ENCODE peak calls at places on chromosomes 6 and 20, in eight cellular contexts. One of them, this sample, is unnamed.

GRCh38 chr6:114342086-114342825 is 567 bp downstream of the HS3ST5 start:
- DNase-seq in prostate gland: no peak
- DNase-seq in A549: peak
- DNase-seq in CD8-positive, alpha-beta memory T cell: no peak
- DNase-seq in HepG2: no peak
- DNase-seq in GM23248: peak
- DNase-seq in dorsolateral prefrontal cortex: peak
- DNase-seq in ascending aorta: no peak
- DNase-seq in this sample: peak

GRCh38 chr6:69276204-69276603 is 520.6 kb downstream of the LMBRD1 start:
- DNase-seq in prostate gland: no peak
- DNase-seq in A549: no peak
- DNase-seq in CD8-positive, alpha-beta memory T cell: no peak
- DNase-seq in HepG2: no peak
- DNase-seq in GM23248: no peak
- DNase-seq in dorsolateral prefrontal cortex: no peak
- DNase-seq in ascending aorta: no peak
- DNase-seq in this sample: no peak

GRCh38 chr6:71252407-71252806 is 36.2 kb upstream of the OGFRL1 start:
- DNase-seq in prostate gland: no peak
- DNase-seq in A549: no peak
- DNase-seq in CD8-positive, alpha-beta memory T cell: no peak
- DNase-seq in HepG2: no peak
- DNase-seq in GM23248: no peak
- DNase-seq in dorsolateral prefrontal cortex: no peak
- DNase-seq in ascending aorta: no peak
- DNase-seq in this sample: no peak

GRCh38 chr6:125314019-125314581 is 12.3 kb upstream of the HDDC2 start:
- DNase-seq in prostate gland: peak
- DNase-seq in A549: peak
- DNase-seq in CD8-positive, alpha-beta memory T cell: no peak
- DNase-seq in HepG2: peak
- DNase-seq in GM23248: peak
- DNase-seq in dorsolateral prefrontal cortex: peak
- DNase-seq in ascending aorta: peak
- DNase-seq in this sample: no peak

GRCh38 chr6:49522710-49523593 is 23.2 kb downstream of the GLYATL3 start:
- DNase-seq in prostate gland: peak
- DNase-seq in A549: peak
- DNase-seq in CD8-positive, alpha-beta memory T cell: no peak
- DNase-seq in HepG2: peak
- DNase-seq in GM23248: no peak
- DNase-seq in dorsolateral prefrontal cortex: no peak
- DNase-seq in ascending aorta: no peak
- DNase-seq in this sample: no peak

GRCh38 chr20:58294497-58295455 is 14.7 kb upstream of the RAB22A start:
- DNase-seq in prostate gland: no peak
- DNase-seq in A549: no peak
- DNase-seq in CD8-positive, alpha-beta memory T cell: no peak
- DNase-seq in HepG2: peak
- DNase-seq in GM23248: no peak
- DNase-seq in dorsolateral prefrontal cortex: no peak
- DNase-seq in ascending aorta: no peak
- DNase-seq in this sample: no peak

GRCh38 chr6:35312076-35312762 is 14.6 kb downstream of the DEF6 start:
- DNase-seq in prostate gland: no peak
- DNase-seq in A549: no peak
- DNase-seq in CD8-positive, alpha-beta memory T cell: no peak
- DNase-seq in HepG2: no peak
- DNase-seq in GM23248: no peak
- DNase-seq in dorsolateral prefrontal cortex: no peak
- DNase-seq in ascending aorta: no peak
- DNase-seq in this sample: no peak

GRCh38 chr20:17806739-17807441 is 107.1 kb downstream of the BANF2 start:
- DNase-seq in prostate gland: no peak
- DNase-seq in A549: no peak
- DNase-seq in CD8-positive, alpha-beta memory T cell: no peak
- DNase-seq in HepG2: no peak
- DNase-seq in GM23248: peak
- DNase-seq in dorsolateral prefrontal cortex: peak
- DNase-seq in ascending aorta: no peak
- DNase-seq in this sample: peak

GRCh38 chr6:132961122-132961521 is 146.8 kb downstream of the RPS12 start:
- DNase-seq in prostate gland: no peak
- DNase-seq in A549: no peak
- DNase-seq in CD8-positive, alpha-beta memory T cell: no peak
- DNase-seq in HepG2: peak
- DNase-seq in GM23248: peak
- DNase-seq in dorsolateral prefrontal cortex: no peak
- DNase-seq in ascending aorta: no peak
- DNase-seq in this sample: no peak

GRCh38 chr20:50394569-50394968 is 115.6 kb upstream of the PTPN1 start:
- DNase-seq in prostate gland: no peak
- DNase-seq in A549: no peak
- DNase-seq in CD8-positive, alpha-beta memory T cell: no peak
- DNase-seq in HepG2: no peak
- DNase-seq in GM23248: no peak
- DNase-seq in dorsolateral prefrontal cortex: no peak
- DNase-seq in ascending aorta: no peak
- DNase-seq in this sample: no peak

GRCh38 chr6:1767481-1768246 is 157.9 kb downstream of the FOXC1 start:
- DNase-seq in prostate gland: no peak
- DNase-seq in A549: peak
- DNase-seq in CD8-positive, alpha-beta memory T cell: no peak
- DNase-seq in HepG2: no peak
- DNase-seq in GM23248: peak
- DNase-seq in dorsolateral prefrontal cortex: no peak
- DNase-seq in ascending aorta: no peak
- DNase-seq in this sample: no peak

GRCh38 chr6:14074723-14075503 is 42.7 kb upstream of the CD83 start:
- DNase-seq in prostate gland: no peak
- DNase-seq in A549: peak
- DNase-seq in CD8-positive, alpha-beta memory T cell: no peak
- DNase-seq in HepG2: no peak
- DNase-seq in GM23248: peak
- DNase-seq in dorsolateral prefrontal cortex: no peak
- DNase-seq in ascending aorta: no peak
- DNase-seq in this sample: no peak

GRCh38 chr6:138546733-138547185 is 47.5 kb upstream of the NHSL1 start:
- DNase-seq in prostate gland: no peak
- DNase-seq in A549: no peak
- DNase-seq in CD8-positive, alpha-beta memory T cell: no peak
- DNase-seq in HepG2: peak
- DNase-seq in GM23248: peak
- DNase-seq in dorsolateral prefrontal cortex: no peak
- DNase-seq in ascending aorta: no peak
- DNase-seq in this sample: no peak

GRCh38 chr6:154012852-154013251 is 26.2 kb upstream of the OPRM1 start:
- DNase-seq in prostate gland: no peak
- DNase-seq in A549: no peak
- DNase-seq in CD8-positive, alpha-beta memory T cell: no peak
- DNase-seq in HepG2: no peak
- DNase-seq in GM23248: no peak
- DNase-seq in dorsolateral prefrontal cortex: no peak
- DNase-seq in ascending aorta: no peak
- DNase-seq in this sample: no peak

GRCh38 chr6:20338160-20338559 is 63.5 kb upstream of the E2F3 start:
- DNase-seq in prostate gland: no peak
- DNase-seq in A549: no peak
- DNase-seq in CD8-positive, alpha-beta memory T cell: no peak
- DNase-seq in HepG2: no peak
- DNase-seq in GM23248: no peak
- DNase-seq in dorsolateral prefrontal cortex: no peak
- DNase-seq in ascending aorta: no peak
- DNase-seq in this sample: no peak

GRCh38 chr20:52494244-52494643 is 302.7 kb upstream of the ZFP64 start:
- DNase-seq in prostate gland: no peak
- DNase-seq in A549: peak
- DNase-seq in CD8-positive, alpha-beta memory T cell: no peak
- DNase-seq in HepG2: no peak
- DNase-seq in GM23248: peak
- DNase-seq in dorsolateral prefrontal cortex: no peak
- DNase-seq in ascending aorta: no peak
- DNase-seq in this sample: no peak

GRCh38 chr20:33900515-33901131 is 89.5 kb downstream of the CHMP4B start:
- DNase-seq in prostate gland: no peak
- DNase-seq in A549: no peak
- DNase-seq in CD8-positive, alpha-beta memory T cell: no peak
- DNase-seq in HepG2: no peak
- DNase-seq in GM23248: no peak
- DNase-seq in dorsolateral prefrontal cortex: no peak
- DNase-seq in ascending aorta: no peak
- DNase-seq in this sample: no peak

GRCh38 chr6:72969666-72970065 is 255.6 kb downstream of the KHDC1L start:
- DNase-seq in prostate gland: no peak
- DNase-seq in A549: no peak
- DNase-seq in CD8-positive, alpha-beta memory T cell: no peak
- DNase-seq in HepG2: no peak
- DNase-seq in GM23248: no peak
- DNase-seq in dorsolateral prefrontal cortex: no peak
- DNase-seq in ascending aorta: no peak
- DNase-seq in this sample: no peak

GRCh38 chr20:33465536-33466302 is 22.2 kb upstream of the SNTA1 start:
- DNase-seq in prostate gland: no peak
- DNase-seq in A549: no peak
- DNase-seq in CD8-positive, alpha-beta memory T cell: no peak
- DNase-seq in HepG2: peak
- DNase-seq in GM23248: no peak
- DNase-seq in dorsolateral prefrontal cortex: peak
- DNase-seq in ascending aorta: no peak
- DNase-seq in this sample: no peak

GRCh38 chr6:90701146-90701781 is 114.4 kb upstream of the MAP3K7 start:
- DNase-seq in prostate gland: no peak
- DNase-seq in A549: peak
- DNase-seq in CD8-positive, alpha-beta memory T cell: no peak
- DNase-seq in HepG2: no peak
- DNase-seq in GM23248: no peak
- DNase-seq in dorsolateral prefrontal cortex: no peak
- DNase-seq in ascending aorta: no peak
- DNase-seq in this sample: no peak

GRCh38 chr20:57831326-57831991 is 121.6 kb upstream of the PMEPA1 start:
- DNase-seq in prostate gland: no peak
- DNase-seq in A549: no peak
- DNase-seq in CD8-positive, alpha-beta memory T cell: no peak
- DNase-seq in HepG2: no peak
- DNase-seq in GM23248: no peak
- DNase-seq in dorsolateral prefrontal cortex: no peak
- DNase-seq in ascending aorta: no peak
- DNase-seq in this sample: no peak

GRCh38 chr20:20446001-20446400 is 78.1 kb downstream of the INSM1 start:
- DNase-seq in prostate gland: no peak
- DNase-seq in A549: no peak
- DNase-seq in CD8-positive, alpha-beta memory T cell: no peak
- DNase-seq in HepG2: no peak
- DNase-seq in GM23248: no peak
- DNase-seq in dorsolateral prefrontal cortex: no peak
- DNase-seq in ascending aorta: no peak
- DNase-seq in this sample: no peak

GRCh38 chr20:20450461-20451027 is 82.6 kb downstream of the INSM1 start:
- DNase-seq in prostate gland: no peak
- DNase-seq in A549: no peak
- DNase-seq in CD8-positive, alpha-beta memory T cell: no peak
- DNase-seq in HepG2: no peak
- DNase-seq in GM23248: no peak
- DNase-seq in dorsolateral prefrontal cortex: peak
- DNase-seq in ascending aorta: no peak
- DNase-seq in this sample: no peak

GRCh38 chr20:20443509-20443908 is 75.6 kb downstream of the INSM1 start:
- DNase-seq in prostate gland: no peak
- DNase-seq in A549: no peak
- DNase-seq in CD8-positive, alpha-beta memory T cell: no peak
- DNase-seq in HepG2: no peak
- DNase-seq in GM23248: no peak
- DNase-seq in dorsolateral prefrontal cortex: no peak
- DNase-seq in ascending aorta: no peak
- DNase-seq in this sample: no peak

GRCh38 chr20:20448891-20449290 is 81.0 kb downstream of the INSM1 start:
- DNase-seq in prostate gland: no peak
- DNase-seq in A549: no peak
- DNase-seq in CD8-positive, alpha-beta memory T cell: no peak
- DNase-seq in HepG2: no peak
- DNase-seq in GM23248: no peak
- DNase-seq in dorsolateral prefrontal cortex: no peak
- DNase-seq in ascending aorta: no peak
- DNase-seq in this sample: no peak

GRCh38 chr20:20446613-20447012 is 78.7 kb downstream of the INSM1 start:
- DNase-seq in prostate gland: no peak
- DNase-seq in A549: no peak
- DNase-seq in CD8-positive, alpha-beta memory T cell: no peak
- DNase-seq in HepG2: no peak
- DNase-seq in GM23248: no peak
- DNase-seq in dorsolateral prefrontal cortex: no peak
- DNase-seq in ascending aorta: no peak
- DNase-seq in this sample: no peak
- H3K4me3 ChIP-seq in prostate gland: no peak
- H3K4me3 ChIP-seq in A549: no peak
- H3K4me3 ChIP-seq in CD8-positive, alpha-beta memory T cell: no peak
- H3K4me3 ChIP-seq in HepG2: no peak
- H3K4me3 ChIP-seq in GM23248: no peak
- H3K4me3 ChIP-seq in dorsolateral prefrontal cortex: no peak
- H3K4me3 ChIP-seq in ascending aorta: no peak
- H3K4me3 ChIP-seq in this sample: no peak

DNA sequence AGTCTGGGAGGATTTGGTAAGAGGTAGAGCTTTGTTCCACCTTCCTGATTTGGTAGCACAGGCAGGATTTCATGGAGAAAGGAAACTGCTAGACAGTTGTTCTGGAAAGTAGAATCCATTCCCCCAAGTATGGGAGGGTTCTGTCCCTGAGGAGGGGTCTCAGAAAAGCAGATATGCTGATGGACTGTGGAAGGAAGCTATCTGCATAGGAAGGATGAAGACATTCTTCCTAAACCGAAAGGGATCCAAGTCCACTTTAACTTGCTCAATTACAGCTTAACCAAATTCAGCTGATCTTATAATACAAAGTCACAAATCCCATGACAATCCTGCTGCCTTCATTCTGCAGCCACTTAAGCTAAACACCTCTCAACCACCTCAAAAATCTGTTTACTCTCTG is 2.6 kb downstream of the MAN1A1 start:
- DNase-seq in prostate gland: no peak
- DNase-seq in A549: no peak
- DNase-seq in CD8-positive, alpha-beta memory T cell: no peak
- DNase-seq in HepG2: no peak
- DNase-seq in GM23248: peak
- DNase-seq in dorsolateral prefrontal cortex: no peak
- DNase-seq in ascending aorta: no peak
- DNase-seq in this sample: no peak
- H3K4me3 ChIP-seq in prostate gland: no peak
- H3K4me3 ChIP-seq in A549: no peak
- H3K4me3 ChIP-seq in CD8-positive, alpha-beta memory T cell: peak
- H3K4me3 ChIP-seq in HepG2: peak
- H3K4me3 ChIP-seq in GM23248: peak
- H3K4me3 ChIP-seq in dorsolateral prefrontal cortex: peak
- H3K4me3 ChIP-seq in ascending aorta: peak
- H3K4me3 ChIP-seq in this sample: peak

GRCh38 chr6:53724501-53724900 is 58.9 kb upstream of the KLHL31 start:
- DNase-seq in prostate gland: no peak
- DNase-seq in A549: no peak
- DNase-seq in CD8-positive, alpha-beta memory T cell: no peak
- DNase-seq in HepG2: no peak
- DNase-seq in GM23248: no peak
- DNase-seq in dorsolateral prefrontal cortex: no peak
- DNase-seq in ascending aorta: no peak
- DNase-seq in this sample: no peak
- H3K4me3 ChIP-seq in prostate gland: no peak
- H3K4me3 ChIP-seq in A549: no peak
- H3K4me3 ChIP-seq in CD8-positive, alpha-beta memory T cell: no peak
- H3K4me3 ChIP-seq in HepG2: no peak
- H3K4me3 ChIP-seq in GM23248: no peak
- H3K4me3 ChIP-seq in dorsolateral prefrontal cortex: no peak
- H3K4me3 ChIP-seq in ascending aorta: no peak
- H3K4me3 ChIP-seq in this sample: no peak

GRCh38 chr6:110980648-110981047 is 1.2 kb upstream of the RPF2 start:
- DNase-seq in prostate gland: no peak
- DNase-seq in A549: no peak
- DNase-seq in CD8-positive, alpha-beta memory T cell: no peak
- DNase-seq in HepG2: no peak
- DNase-seq in GM23248: no peak
- DNase-seq in dorsolateral prefrontal cortex: no peak
- DNase-seq in ascending aorta: no peak
- DNase-seq in this sample: no peak
- H3K4me3 ChIP-seq in prostate gland: no peak
- H3K4me3 ChIP-seq in A549: peak
- H3K4me3 ChIP-seq in CD8-positive, alpha-beta memory T cell: peak
- H3K4me3 ChIP-seq in HepG2: peak
- H3K4me3 ChIP-seq in GM23248: peak
- H3K4me3 ChIP-seq in dorsolateral prefrontal cortex: peak
- H3K4me3 ChIP-seq in ascending aorta: no peak
- H3K4me3 ChIP-seq in this sample: peak

This sample was measured in kidney.